ENCODE peak calls at places on chromosome 11, in eight cellular contexts. J is activated CD4-positive, CD25-positive, alpha-beta regulatory T cell treated with anti-CD3 and anti-CD28 coated beads, Interleukin-2, amount 50 U/mL, for 72 hours; S is NCI-H69; O is adrenal gland; M is cardiac muscle cell; N is SHP77; Z is stimulated activated naive CD8-positive, alpha-beta T cell treated with anti-CD3 and anti-CD28 coated beads, Interleukin-15, amount 100 ng/mL, for 72 hours; R is stimulated activated CD8-positive, alpha-beta memory T cell treated with anti-CD3 and anti-CD28 coated beads, Interleukin-4, amount 100 ng/mL, for 1 hour. T is an unnamed sample.
A peak's percentile ranks its signal among the peaks of the same experiment; 100 is the strongest.

GRCh38 chr11:103537904-103538502 is 428.8 kb downstream of the DYNC2H1 start:
- DNase-seq in J (no peak), S (peak; percentile 60), O (peak; percentile 27), M (peak; percentile 72), N (no peak), Z (no peak), R (no peak), T (no peak)

GRCh38 chr11:110947100-110947499 is 234.9 kb upstream of the ARHGAP20 start:
- DNase-seq in J (no peak), S (no peak), O (no peak), M (no peak), N (no peak), Z (no peak), R (no peak), T (no peak)

GRCh38 chr11:65791719-65792213 is 4.9 kb downstream of the OVOL1 start:
- DNase-seq in J (peak; percentile 53), S (peak; percentile 92), O (no peak), M (no peak), N (peak; percentile 19), Z (peak; percentile 74), R (no peak), T (peak; percentile 87)

GRCh38 chr11:123308077-123308476 is 113.0 kb upstream of the CLMP start:
- DNase-seq in J (no peak), S (peak; percentile 64), O (no peak), M (peak; percentile 87), N (no peak), Z (no peak), R (no peak), T (no peak)

GRCh38 chr11:96122601-96123044 is 198.7 kb upstream of the MTMR2 start:
- DNase-seq in J (no peak), S (peak; percentile 82), O (no peak), M (no peak), N (no peak), Z (no peak), R (no peak), T (no peak)

GRCh38 chr11:27401760-27402316 is 38.8 kb upstream of the CCDC34 start:
- DNase-seq in J (no peak), S (peak; percentile 52), O (no peak), M (no peak), N (no peak), Z (no peak), R (no peak), T (no peak)

GRCh38 chr11:2142762-2143202 is 3.6 kb upstream of the IGF2 start:
- DNase-seq in J (no peak), S (peak; percentile 27), O (no peak), M (peak; percentile 25), N (no peak), Z (peak; percentile 76), R (no peak), T (no peak)

GRCh38 chr11:68031136-68031459 is 617 bp downstream of the NDUFS8 start:
- DNase-seq in J (no peak), S (no peak), O (peak; percentile 78), M (no peak), N (no peak), Z (no peak), R (no peak), T (no peak)

GRCh38 chr11:123272565-123272964 is 77.5 kb upstream of the CLMP start:
- DNase-seq in J (no peak), S (no peak), O (no peak), M (no peak), N (no peak), Z (no peak), R (no peak), T (no peak)

T was measured in transverse colon.